ENCODE peak calls at places on chromosomes 3 and 15, in eight cellular contexts. P is iris pigment epithelial cell; C is dermis microvascular lymphatic vessel endothelial cell; K is choroid plexus epithelial cell; X is EH; U is NCI-H1436; B is activated CD8-positive, alpha-beta memory T cell treated with anti-CD3 and anti-CD28 coated beads for 48 hours; W is GM10248. S is an unnamed sample.

GRCh38 chr3:65412591-65412990 is 626.1 kb downstream of the MAGI1 start:
- DNase-seq in C (peak; percentile 16), K (peak; percentile 30), B (no peak), P (no peak), U (no peak), W (no peak), X (peak; percentile 13), S (no peak)

GRCh38 chr3:39207361-39208192 is 15.2 kb upstream of the XIRP1 start:
- DNase-seq in C (no peak), P (no peak), U (no peak), B (no peak), X (no peak), K (no peak), W (no peak), S (no peak)

GRCh38 chr3:126285369-126285768 is 71.8 kb downstream of the KLF15 start:
- DNase-seq in B (no peak), U (no peak), X (no peak), K (no peak), P (no peak), W (no peak), C (no peak), S (no peak)

GRCh38 chr3:129016366-129016724 is 15.2 kb downstream of the EFCC1 start:
- DNase-seq in C (peak; percentile 74), P (no peak), K (no peak), W (peak; percentile 47), B (no peak), U (peak; percentile 99), X (no peak), S (peak; percentile 63)

GRCh38 chr15:66644815-66645345 is 57.2 kb upstream of the SMAD6 start:
- DNase-seq in X (peak; percentile 75), K (peak; percentile 68), P (peak; percentile 69), C (peak; percentile 69), B (no peak), W (no peak), U (no peak), S (no peak)

GRCh38 chr3:28624079-28624478 is 275.5 kb upstream of the AZI2 start:
- DNase-seq in K (no peak), X (no peak), P (no peak), W (no peak), C (no peak), B (no peak), U (no peak), S (no peak)

GRCh38 chr3:111955876-111956275 is 22.9 kb upstream of the ABHD10 start:
- DNase-seq in U (no peak), P (no peak), C (no peak), B (no peak), W (no peak), K (no peak), X (no peak), S (no peak)

GRCh38 chr3:76991165-76991564 is 48.7 kb upstream of the ROBO2 start:
- DNase-seq in W (no peak), U (no peak), X (no peak), C (no peak), P (peak; percentile 13), K (peak; percentile 19), B (no peak), S (no peak)